ENCODE peak calls at places on chromosome 22, in six cellular contexts. I, F, Z, X, P and G are unnamed samples.

GRCh38 chr22:45450931-45451651 is 37.6 kb downstream of the RIBC2 start:
- DNase-seq in X (no peak), I (no peak), P (no peak), F (peak; percentile 99), Z (no peak), G (peak; percentile 88)

GRCh38 chr22:44523981-44524759 is 26.1 kb upstream of the RTL6 start:
- DNase-seq in F (peak; percentile 93), I (no peak), X (no peak), P (peak; percentile 18), Z (no peak), G (peak; percentile 93)

GRCh38 chr22:32342977-32343376 is 14.7 kb upstream of the RFPL3 start:
- DNase-seq in X (no peak), I (no peak), F (no peak), Z (no peak), P (no peak), G (no peak)

GRCh38 chr22:24338701-24339451 is 68.2 kb downstream of the SPECC1L start:
- DNase-seq in P (no peak), X (no peak), Z (no peak), I (no peak), F (peak; percentile 31), G (peak; percentile 64)

GRCh38 chr22:47296405-47297260 is 534.2 kb downstream of the TBC1D22A start:
- DNase-seq in X (no peak), F (no peak), Z (peak; percentile 17), P (no peak), I (no peak), G (no peak)

GRCh38 chr22:37137903-37138665 is 11.6 kb downstream of the IL2RB start:
- DNase-seq in I (no peak), Z (no peak), X (no peak), P (no peak), F (no peak), G (no peak)

GRCh38 chr22:32341122-32341740 is 16.4 kb upstream of the RFPL3 start:
- DNase-seq in P (peak; percentile 29), F (no peak), Z (no peak), I (no peak), X (no peak), G (peak; percentile 11)

GRCh38 chr22:44408227-44409192 is 89.5 kb downstream of the RTL6 start:
- DNase-seq in I (peak; percentile 20), Z (no peak), X (no peak), F (no peak), P (no peak), G (no peak)

GRCh38 chr22:44550666-44551491 is 52.8 kb upstream of the RTL6 start:
- DNase-seq in P (peak; percentile 23), X (peak; percentile 28), Z (no peak), F (peak; percentile 93), I (no peak), G (peak; percentile 86)

GRCh38 chr22:46275455-46276129 is 7.8 kb downstream of the TTC38 start:
- DNase-seq in X (no peak), I (no peak), F (no peak), Z (no peak), P (no peak), G (no peak)

GRCh38 chr22:29225422-29226090 is 19.9 kb downstream of the EMID1 start:
- DNase-seq in I (peak; percentile 46), X (no peak), F (peak; percentile 20), P (no peak), Z (peak; percentile 32), G (no peak)
- H3K4me3 ChIP-seq in I (no peak overlapping the region), X (no peak overlapping the region), F (no peak overlapping the region), P (no peak overlapping the region), Z (no peak overlapping the region), G (no peak overlapping the region)

GRCh38 chr22:22821340-22821739 is 66.3 kb upstream of the IGLL5 start:
- DNase-seq in P (no peak), X (no peak), I (no peak), Z (no peak), F (no peak), G (no peak)

GRCh38 chr22:22820076-22820475 is 67.5 kb upstream of the IGLL5 start:
- DNase-seq in X (no peak), I (no peak), Z (no peak), F (no peak), P (no peak), G (no peak)

GRCh38 chr22:22823126-22823804 is 64.4 kb upstream of the IGLL5 start:
- DNase-seq in F (no peak), X (no peak), Z (no peak), I (no peak), P (no peak), G (no peak)

GRCh38 chr22:22820626-22821025 is 67.0 kb upstream of the IGLL5 start:
- DNase-seq in P (no peak), Z (no peak), I (no peak), X (peak; percentile 68), F (no peak), G (no peak)

DNA sequence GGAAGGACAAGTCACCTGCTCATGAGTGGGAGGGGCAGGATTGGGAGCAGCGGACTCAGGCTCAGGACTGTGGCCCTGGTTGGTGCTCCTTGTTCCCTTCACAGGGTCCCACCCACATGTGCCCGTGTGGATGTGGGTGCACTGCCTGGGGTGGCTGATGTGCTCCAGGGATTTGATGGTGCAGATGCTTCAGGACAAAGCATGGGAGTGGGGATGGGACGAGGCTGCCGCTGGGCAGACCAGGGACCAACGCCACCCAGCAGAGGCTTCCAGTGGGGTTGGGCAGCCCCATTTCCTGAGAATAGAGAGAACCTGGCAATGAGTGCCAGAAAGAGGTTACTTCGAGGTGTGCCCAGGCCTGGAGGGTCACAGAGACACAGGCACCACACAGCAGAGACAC is 65.5 kb upstream of the IGLL5 start:
- DNase-seq in I (no peak), F (no peak), P (no peak), X (no peak), Z (no peak), G (no peak)
- H3K4me3 ChIP-seq in I (no peak overlapping the region), F (no peak overlapping the region), P (no peak overlapping the region), X (no peak overlapping the region), Z (no peak overlapping the region), G (no peak overlapping the region)

GRCh38 chr22:25706197-25706596 is 35.8 kb upstream of the MYO18B start:
- DNase-seq in Z (no peak), X (no peak), I (no peak), F (no peak), P (no peak), G (no peak)

GRCh38 chr22:25704701-25705100 is 37.3 kb upstream of the MYO18B start:
- DNase-seq in F (no peak), P (no peak), X (no peak), Z (no peak), I (no peak), G (no peak)

GRCh38 chr22:25702046-25702445 is 39.9 kb upstream of the MYO18B start:
- DNase-seq in F (peak; percentile 51), I (no peak), X (no peak), Z (peak; percentile 61), P (no peak), G (peak; percentile 10)

GRCh38 chr22:25700996-25701815 is 40.8 kb upstream of the MYO18B start:
- DNase-seq in F (peak; percentile 74), I (peak; percentile 76), P (no peak), Z (peak; percentile 49), X (no peak), G (peak; percentile 12)

DNA sequence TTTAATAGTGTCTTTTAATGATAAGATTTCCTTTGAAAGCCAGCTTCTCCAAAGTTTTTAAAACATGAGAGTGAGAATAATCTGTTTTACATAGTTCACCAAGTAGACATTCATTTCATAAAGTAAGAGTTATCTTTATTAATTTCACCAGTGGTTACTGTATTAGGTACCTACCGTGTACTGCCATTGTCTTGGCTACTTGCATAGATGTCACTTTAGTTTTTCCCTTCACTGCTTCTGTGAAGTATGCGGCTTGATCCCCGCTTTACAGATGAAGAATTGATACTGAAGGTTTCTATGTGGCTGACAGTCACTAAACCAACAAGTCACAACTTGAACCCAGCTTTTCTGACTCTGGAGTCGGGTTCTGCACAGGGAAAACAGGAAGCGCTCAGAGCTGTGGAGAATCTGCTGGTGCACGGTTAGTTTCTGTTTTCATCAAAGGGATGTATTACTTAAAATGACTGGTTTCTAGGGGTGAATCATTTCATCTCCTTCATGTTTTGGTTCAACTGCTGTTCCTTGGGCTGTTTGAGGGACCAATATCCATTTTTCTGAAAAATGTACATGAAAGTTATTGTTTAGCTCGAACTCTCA is 39.3 kb upstream of the MYO18B start:
- DNase-seq in F (no peak), Z (no peak), I (no peak), P (no peak), X (no peak), G (no peak)
- H3K4me3 ChIP-seq in F (no peak overlapping the region), Z (no peak overlapping the region), I (no peak overlapping the region), P (no peak overlapping the region), X (no peak overlapping the region), G (no peak overlapping the region)

GRCh38 chr22:39242389-39242808 is 2.4 kb downstream of the PDGFB start:
- DNase-seq in I (no peak), Z (peak; percentile 62), F (no peak), X (no peak), P (no peak), G (no peak)
- H3K4me3 ChIP-seq in I (peak overlapping the region; percentile 64), Z (no peak overlapping the region), F (no peak overlapping the region), X (no peak overlapping the region), P (peak overlapping the region; percentile 80), G (peak overlapping the region; percentile 23)

GRCh38 chr22:31211504-31211861 is 615 bp upstream of the LIMK2 start:
- DNase-seq in Z (no peak), I (no peak), F (peak; percentile 14), X (no peak), P (no peak), G (no peak)
- H3K4me3 ChIP-seq in Z (peak overlapping the region; percentile 84), I (peak overlapping the region; percentile 76), F (peak overlapping the region; percentile 29), X (peak overlapping the region; percentile 34), P (peak overlapping the region; percentile 98), G (peak overlapping the region; percentile 49)

GRCh38 chr22:41511521-41511968 is 32.7 kb downstream of the POLR3H start:
- DNase-seq in F (no peak), P (no peak), Z (no peak), I (no peak), X (no peak), G (no peak)
- H3K4me3 ChIP-seq in F (no peak overlapping the region), P (no peak overlapping the region), Z (no peak overlapping the region), I (no peak overlapping the region), X (no peak overlapping the region), G (no peak overlapping the region)

GRCh38 chr22:27799334-27800249 is 2.0 kb downstream of the MN1 start:
- DNase-seq in I (no peak), Z (peak; percentile 55), F (no peak), X (no peak), P (no peak), G (no peak)

GRCh38 chr22:27801616-27802388 is at the start of gene MN1:
- DNase-seq in F (peak; percentile 26), I (no peak), Z (peak; percentile 89), X (peak; percentile 50), P (no peak), G (no peak)

GRCh38 chr22:27802389-27803079 is 978 bp upstream of the MN1 start:
- DNase-seq in X (no peak), P (no peak), Z (no peak), I (no peak), F (no peak), G (no peak)

GRCh38 chr22:27800250-27801131 is 1.1 kb downstream of the MN1 start:
- DNase-seq in Z (peak; percentile 70), I (no peak), F (no peak), X (no peak), P (no peak), G (no peak)

GRCh38 chr22:27801197-27801615 is 350 bp downstream of the MN1 start:
- DNase-seq in F (peak; percentile 34), P (no peak), X (no peak), I (no peak), Z (peak; percentile 84), G (no peak)
- H3K4me3 ChIP-seq in F (peak overlapping the region; percentile 48), P (peak overlapping the region; percentile 60), X (no peak overlapping the region), I (peak overlapping the region; percentile 77), Z (peak overlapping the region; percentile 71), G (peak overlapping the region; percentile 71)